ENCODE peak calls at places on chromosomes 6 and 20, in six cellular contexts. One of them, this sample, is unnamed.

GRCh38 chr6:56424542-56425083 is 177.2 kb upstream of the COL21A1 start:
- DNase-seq in amygdala: no peak
- DNase-seq in GM10248: no peak
- DNase-seq in A673: no peak
- DNase-seq in activated T-cell treated with anti-CD3 and anti-CD28 coated beads for 24 hours: no peak
- DNase-seq in T-helper 2 cell: no peak
- DNase-seq in this sample: no peak

GRCh38 chr6:14396826-14397517 is 279.4 kb downstream of the CD83 start:
- DNase-seq in amygdala: no peak
- DNase-seq in GM10248: peak; percentile 37
- DNase-seq in A673: no peak
- DNase-seq in activated T-cell treated with anti-CD3 and anti-CD28 coated beads for 24 hours: no peak
- DNase-seq in T-helper 2 cell: no peak
- DNase-seq in this sample: no peak

GRCh38 chr6:158797331-158798202 is 21.6 kb downstream of the EZR start:
- DNase-seq in amygdala: no peak
- DNase-seq in GM10248: no peak
- DNase-seq in A673: no peak
- DNase-seq in activated T-cell treated with anti-CD3 and anti-CD28 coated beads for 24 hours: no peak
- DNase-seq in T-helper 2 cell: no peak
- DNase-seq in this sample: no peak

GRCh38 chr20:25050082-25050481 is 7.9 kb downstream of the ACSS1 start:
- DNase-seq in amygdala: no peak
- DNase-seq in GM10248: no peak
- DNase-seq in A673: no peak
- DNase-seq in activated T-cell treated with anti-CD3 and anti-CD28 coated beads for 24 hours: no peak
- DNase-seq in T-helper 2 cell: no peak
- DNase-seq in this sample: no peak

GRCh38 chr6:38846844-38847243 is 131.7 kb downstream of the DNAH8 start:
- DNase-seq in amygdala: no peak
- DNase-seq in GM10248: no peak
- DNase-seq in A673: no peak
- DNase-seq in activated T-cell treated with anti-CD3 and anti-CD28 coated beads for 24 hours: no peak
- DNase-seq in T-helper 2 cell: no peak
- DNase-seq in this sample: no peak

GRCh38 chr6:31829633-31830492 is 2.3 kb downstream of the HSPA1B start:
- DNase-seq in amygdala: no peak
- DNase-seq in GM10248: peak; percentile 32
- DNase-seq in A673: peak; percentile 77
- DNase-seq in activated T-cell treated with anti-CD3 and anti-CD28 coated beads for 24 hours: no peak
- DNase-seq in T-helper 2 cell: no peak
- DNase-seq in this sample: no peak

GRCh38 chr6:74879970-74880369 is 325.9 kb downstream of the COL12A1 start:
- DNase-seq in amygdala: no peak
- DNase-seq in GM10248: no peak
- DNase-seq in A673: no peak
- DNase-seq in activated T-cell treated with anti-CD3 and anti-CD28 coated beads for 24 hours: no peak
- DNase-seq in T-helper 2 cell: no peak
- DNase-seq in this sample: no peak

GRCh38 chr6:3026811-3027626 is 27.3 kb downstream of the NQO2 start:
- DNase-seq in amygdala: no peak
- DNase-seq in GM10248: peak; percentile 85
- DNase-seq in A673: no peak
- DNase-seq in activated T-cell treated with anti-CD3 and anti-CD28 coated beads for 24 hours: no peak
- DNase-seq in T-helper 2 cell: no peak
- DNase-seq in this sample: no peak

GRCh38 chr6:99520855-99521556 is 5.8 kb upstream of the USP45 start:
- DNase-seq in amygdala: peak; percentile 80
- DNase-seq in GM10248: peak; percentile 85
- DNase-seq in A673: peak; percentile 90
- DNase-seq in activated T-cell treated with anti-CD3 and anti-CD28 coated beads for 24 hours: peak; percentile 49
- DNase-seq in T-helper 2 cell: peak; percentile 47
- DNase-seq in this sample: peak; percentile 74

GRCh38 chr6:51098801-51099200 is 280.1 kb downstream of the TFAP2B start:
- DNase-seq in amygdala: no peak
- DNase-seq in GM10248: no peak
- DNase-seq in A673: peak; percentile 4
- DNase-seq in activated T-cell treated with anti-CD3 and anti-CD28 coated beads for 24 hours: no peak
- DNase-seq in T-helper 2 cell: no peak
- DNase-seq in this sample: no peak

GRCh38 chr6:79432726-79433125 is 104.5 kb downstream of the LCA5 start:
- DNase-seq in amygdala: no peak
- DNase-seq in GM10248: no peak
- DNase-seq in A673: no peak
- DNase-seq in activated T-cell treated with anti-CD3 and anti-CD28 coated beads for 24 hours: no peak
- DNase-seq in T-helper 2 cell: no peak
- DNase-seq in this sample: no peak

GRCh38 chr6:30101423-30101938 is 11.4 kb downstream of the TRIM31 start:
- DNase-seq in amygdala: no peak
- DNase-seq in GM10248: peak; percentile 31
- DNase-seq in A673: no peak
- DNase-seq in activated T-cell treated with anti-CD3 and anti-CD28 coated beads for 24 hours: no peak
- DNase-seq in T-helper 2 cell: no peak
- DNase-seq in this sample: no peak

GRCh38 chr20:34815636-34816035 is 9.8 kb downstream of the NCOA6 start:
- DNase-seq in amygdala: no peak
- DNase-seq in GM10248: no peak
- DNase-seq in A673: no peak
- DNase-seq in activated T-cell treated with anti-CD3 and anti-CD28 coated beads for 24 hours: no peak
- DNase-seq in T-helper 2 cell: no peak
- DNase-seq in this sample: no peak

GRCh38 chr6:53043626-53044025 is 21.6 kb upstream of the FBXO9 start:
- DNase-seq in amygdala: no peak
- DNase-seq in GM10248: no peak
- DNase-seq in A673: peak; percentile 89
- DNase-seq in activated T-cell treated with anti-CD3 and anti-CD28 coated beads for 24 hours: no peak
- DNase-seq in T-helper 2 cell: no peak
- DNase-seq in this sample: no peak

This sample was measured in hippocampal formation.